ENCODE peak calls at places on chromosome 5, in five cellular contexts. One of them, this sample, is unnamed.

GRCh38 chr5:128197911-128198522 is 114.5 kb downstream of the SLC12A2 start:
- DNase-seq in stimulated activated CD8-positive, alpha-beta memory T cell treated with anti-CD3 and anti-CD28 coated beads, Interleukin-12 subunit alpha, Interleukin-12 subunit beta, amount 100 ng/mL, for 1 hour: no peak
- DNase-seq in NCI-H774: no peak
- DNase-seq in NCI-H1694 treated with DMSO at 0.1 percent for 48 hours: no peak
- DNase-seq in HuH-7.5: no peak
- DNase-seq in this sample: no peak

GRCh38 chr5:137146402-137146889 is 352.7 kb downstream of the SPOCK1 start:
- DNase-seq in NCI-H774: no peak
- DNase-seq in NCI-H1694 treated with DMSO at 0.1 percent for 48 hours: no peak
- DNase-seq in stimulated activated CD8-positive, alpha-beta memory T cell treated with anti-CD3 and anti-CD28 coated beads, Interleukin-12 subunit alpha, Interleukin-12 subunit beta, amount 100 ng/mL, for 1 hour: no peak
- DNase-seq in HuH-7.5: no peak
- DNase-seq in this sample: no peak

GRCh38 chr5:180390441-180391190 is 37.5 kb upstream of the GFPT2 start:
- DNase-seq in HuH-7.5: no peak
- DNase-seq in NCI-H774: no peak
- DNase-seq in stimulated activated CD8-positive, alpha-beta memory T cell treated with anti-CD3 and anti-CD28 coated beads, Interleukin-12 subunit alpha, Interleukin-12 subunit beta, amount 100 ng/mL, for 1 hour: no peak
- DNase-seq in NCI-H1694 treated with DMSO at 0.1 percent for 48 hours: no peak
- DNase-seq in this sample: no peak

GRCh38 chr5:44783916-44784315 is 24.8 kb upstream of the MRPS30 start:
- DNase-seq in NCI-H774: no peak
- DNase-seq in NCI-H1694 treated with DMSO at 0.1 percent for 48 hours: no peak
- DNase-seq in HuH-7.5: no peak
- DNase-seq in stimulated activated CD8-positive, alpha-beta memory T cell treated with anti-CD3 and anti-CD28 coated beads, Interleukin-12 subunit alpha, Interleukin-12 subunit beta, amount 100 ng/mL, for 1 hour: no peak
- DNase-seq in this sample: no peak

GRCh38 chr5:152264656-152265055 is 140.4 kb downstream of the NMUR2 start:
- DNase-seq in NCI-H1694 treated with DMSO at 0.1 percent for 48 hours: no peak
- DNase-seq in stimulated activated CD8-positive, alpha-beta memory T cell treated with anti-CD3 and anti-CD28 coated beads, Interleukin-12 subunit alpha, Interleukin-12 subunit beta, amount 100 ng/mL, for 1 hour: no peak
- DNase-seq in HuH-7.5: no peak
- DNase-seq in NCI-H774: no peak
- DNase-seq in this sample: no peak

GRCh38 chr5:115545065-115545882 is 699 bp upstream of the FEM1C start:
- DNase-seq in stimulated activated CD8-positive, alpha-beta memory T cell treated with anti-CD3 and anti-CD28 coated beads, Interleukin-12 subunit alpha, Interleukin-12 subunit beta, amount 100 ng/mL, for 1 hour: no peak
- DNase-seq in NCI-H1694 treated with DMSO at 0.1 percent for 48 hours: no peak
- DNase-seq in HuH-7.5: no peak
- DNase-seq in NCI-H774: no peak
- DNase-seq in this sample: no peak

GRCh38 chr5:144812770-144813169 is 642.1 kb downstream of the KCTD16 start:
- DNase-seq in NCI-H1694 treated with DMSO at 0.1 percent for 48 hours: no peak
- DNase-seq in NCI-H774: no peak
- DNase-seq in stimulated activated CD8-positive, alpha-beta memory T cell treated with anti-CD3 and anti-CD28 coated beads, Interleukin-12 subunit alpha, Interleukin-12 subunit beta, amount 100 ng/mL, for 1 hour: no peak
- DNase-seq in HuH-7.5: no peak
- DNase-seq in this sample: peak; percentile 27

GRCh38 chr5:180313677-180314076 is 21.8 kb upstream of the MAPK9 start:
- DNase-seq in stimulated activated CD8-positive, alpha-beta memory T cell treated with anti-CD3 and anti-CD28 coated beads, Interleukin-12 subunit alpha, Interleukin-12 subunit beta, amount 100 ng/mL, for 1 hour: peak; percentile 51
- DNase-seq in NCI-H774: no peak
- DNase-seq in HuH-7.5: peak; percentile 87
- DNase-seq in NCI-H1694 treated with DMSO at 0.1 percent for 48 hours: no peak
- DNase-seq in this sample: peak; percentile 74

GRCh38 chr5:169970911-169971436 is 9.3 kb downstream of the INSYN2B start:
- DNase-seq in NCI-H774: no peak
- DNase-seq in stimulated activated CD8-positive, alpha-beta memory T cell treated with anti-CD3 and anti-CD28 coated beads, Interleukin-12 subunit alpha, Interleukin-12 subunit beta, amount 100 ng/mL, for 1 hour: no peak
- DNase-seq in HuH-7.5: no peak
- DNase-seq in NCI-H1694 treated with DMSO at 0.1 percent for 48 hours: no peak
- DNase-seq in this sample: no peak

GRCh38 chr5:78360674-78361225 is 333 bp downstream of the SCAMP1 start:
- DNase-seq in stimulated activated CD8-positive, alpha-beta memory T cell treated with anti-CD3 and anti-CD28 coated beads, Interleukin-12 subunit alpha, Interleukin-12 subunit beta, amount 100 ng/mL, for 1 hour: peak; percentile 38
- DNase-seq in NCI-H774: peak; percentile 45
- DNase-seq in HuH-7.5: peak; percentile 43
- DNase-seq in NCI-H1694 treated with DMSO at 0.1 percent for 48 hours: no peak
- DNase-seq in this sample: peak; percentile 69

GRCh38 chr5:136143763-136144162 is 11.1 kb downstream of the SMAD5 start:
- DNase-seq in stimulated activated CD8-positive, alpha-beta memory T cell treated with anti-CD3 and anti-CD28 coated beads, Interleukin-12 subunit alpha, Interleukin-12 subunit beta, amount 100 ng/mL, for 1 hour: no peak
- DNase-seq in NCI-H774: no peak
- DNase-seq in NCI-H1694 treated with DMSO at 0.1 percent for 48 hours: no peak
- DNase-seq in HuH-7.5: no peak
- DNase-seq in this sample: no peak

GRCh38 chr5:59759600-59760357 is 133.7 kb downstream of the PDE4D start:
- DNase-seq in HuH-7.5: no peak
- DNase-seq in stimulated activated CD8-positive, alpha-beta memory T cell treated with anti-CD3 and anti-CD28 coated beads, Interleukin-12 subunit alpha, Interleukin-12 subunit beta, amount 100 ng/mL, for 1 hour: no peak
- DNase-seq in NCI-H1694 treated with DMSO at 0.1 percent for 48 hours: no peak
- DNase-seq in NCI-H774: no peak
- DNase-seq in this sample: no peak

GRCh38 chr5:19975795-19976194 is 12.2 kb downstream of the CDH18 start:
- DNase-seq in stimulated activated CD8-positive, alpha-beta memory T cell treated with anti-CD3 and anti-CD28 coated beads, Interleukin-12 subunit alpha, Interleukin-12 subunit beta, amount 100 ng/mL, for 1 hour: no peak
- DNase-seq in NCI-H774: no peak
- DNase-seq in HuH-7.5: no peak
- DNase-seq in NCI-H1694 treated with DMSO at 0.1 percent for 48 hours: no peak
- DNase-seq in this sample: no peak

GRCh38 chr5:109682383-109682782 is 7.3 kb upstream of the MAN2A1 start:
- DNase-seq in NCI-H1694 treated with DMSO at 0.1 percent for 48 hours: no peak
- DNase-seq in stimulated activated CD8-positive, alpha-beta memory T cell treated with anti-CD3 and anti-CD28 coated beads, Interleukin-12 subunit alpha, Interleukin-12 subunit beta, amount 100 ng/mL, for 1 hour: no peak
- DNase-seq in HuH-7.5: no peak
- DNase-seq in NCI-H774: no peak
- DNase-seq in this sample: no peak

GRCh38 chr5:27472000-27472763 is 433.8 kb upstream of the CDH9 start:
- DNase-seq in stimulated activated CD8-positive, alpha-beta memory T cell treated with anti-CD3 and anti-CD28 coated beads, Interleukin-12 subunit alpha, Interleukin-12 subunit beta, amount 100 ng/mL, for 1 hour: no peak
- DNase-seq in NCI-H774: no peak
- DNase-seq in NCI-H1694 treated with DMSO at 0.1 percent for 48 hours: no peak
- DNase-seq in HuH-7.5: no peak
- DNase-seq in this sample: no peak

GRCh38 chr5:163352531-163352930 is 84.9 kb upstream of the CCNG1 start:
- DNase-seq in NCI-H1694 treated with DMSO at 0.1 percent for 48 hours: no peak
- DNase-seq in NCI-H774: no peak
- DNase-seq in stimulated activated CD8-positive, alpha-beta memory T cell treated with anti-CD3 and anti-CD28 coated beads, Interleukin-12 subunit alpha, Interleukin-12 subunit beta, amount 100 ng/mL, for 1 hour: no peak
- DNase-seq in HuH-7.5: no peak
- DNase-seq in this sample: no peak

GRCh38 chr5:1495525-1495897 is 28.2 kb downstream of the LPCAT1 start:
- DNase-seq in HuH-7.5: no peak
- DNase-seq in NCI-H774: no peak
- DNase-seq in stimulated activated CD8-positive, alpha-beta memory T cell treated with anti-CD3 and anti-CD28 coated beads, Interleukin-12 subunit alpha, Interleukin-12 subunit beta, amount 100 ng/mL, for 1 hour: no peak
- DNase-seq in NCI-H1694 treated with DMSO at 0.1 percent for 48 hours: no peak
- DNase-seq in this sample: no peak

GRCh38 chr5:110333384-110333783 is 393.1 kb downstream of the TMEM232 start:
- DNase-seq in HuH-7.5: no peak
- DNase-seq in stimulated activated CD8-positive, alpha-beta memory T cell treated with anti-CD3 and anti-CD28 coated beads, Interleukin-12 subunit alpha, Interleukin-12 subunit beta, amount 100 ng/mL, for 1 hour: no peak
- DNase-seq in NCI-H774: no peak
- DNase-seq in NCI-H1694 treated with DMSO at 0.1 percent for 48 hours: no peak
- DNase-seq in this sample: no peak

GRCh38 chr5:175873090-175873454 is 1.7 kb downstream of the CPLX2 start:
- DNase-seq in HuH-7.5: no peak
- DNase-seq in NCI-H774: peak; percentile 65
- DNase-seq in NCI-H1694 treated with DMSO at 0.1 percent for 48 hours: peak; percentile 56
- DNase-seq in stimulated activated CD8-positive, alpha-beta memory T cell treated with anti-CD3 and anti-CD28 coated beads, Interleukin-12 subunit alpha, Interleukin-12 subunit beta, amount 100 ng/mL, for 1 hour: no peak
- DNase-seq in this sample: no peak

GRCh38 chr5:8913522-8913921 is 632.4 kb downstream of the SEMA5A start:
- DNase-seq in NCI-H1694 treated with DMSO at 0.1 percent for 48 hours: no peak
- DNase-seq in NCI-H774: no peak
- DNase-seq in stimulated activated CD8-positive, alpha-beta memory T cell treated with anti-CD3 and anti-CD28 coated beads, Interleukin-12 subunit alpha, Interleukin-12 subunit beta, amount 100 ng/mL, for 1 hour: no peak
- DNase-seq in HuH-7.5: no peak
- DNase-seq in this sample: no peak

GRCh38 chr5:160353379-160353778 is 17.0 kb downstream of the C1QTNF2 start:
- DNase-seq in HuH-7.5: no peak
- DNase-seq in NCI-H774: no peak
- DNase-seq in NCI-H1694 treated with DMSO at 0.1 percent for 48 hours: no peak
- DNase-seq in stimulated activated CD8-positive, alpha-beta memory T cell treated with anti-CD3 and anti-CD28 coated beads, Interleukin-12 subunit alpha, Interleukin-12 subunit beta, amount 100 ng/mL, for 1 hour: no peak
- DNase-seq in this sample: no peak

GRCh38 chr5:164345173-164345572 is 839.8 kb downstream of the MAT2B start:
- DNase-seq in NCI-H774: peak; percentile 75
- DNase-seq in HuH-7.5: no peak
- DNase-seq in NCI-H1694 treated with DMSO at 0.1 percent for 48 hours: no peak
- DNase-seq in stimulated activated CD8-positive, alpha-beta memory T cell treated with anti-CD3 and anti-CD28 coated beads, Interleukin-12 subunit alpha, Interleukin-12 subunit beta, amount 100 ng/mL, for 1 hour: no peak
- DNase-seq in this sample: no peak

This sample was measured in mucosa of descending colon.